ENCODE peak calls at places on chromosome 4, in four cellular contexts. W is germinal center, B is AG04450, S is HTR-8/SVneo. A is an unnamed sample.

GRCh38 chr4:172270421-172270820 is 457.2 kb downstream of the GALNTL6 start:
- DNase-seq in S (no peak), W (no peak), B (no peak), A (no peak)

GRCh38 chr4:148021706-148022105 is 289.8 kb downstream of the ARHGAP10 start:
- DNase-seq in B (no peak), W (no peak), S (no peak), A (no peak)

GRCh38 chr4:66252291-66252690 is 582.0 kb upstream of the EPHA5 start:
- DNase-seq in S (no peak), W (no peak), B (no peak), A (no peak)

GRCh38 chr4:118927976-118928375 is 39.3 kb downstream of the SYNPO2 start:
- DNase-seq in W (no peak), B (no peak), S (no peak), A (no peak)

GRCh38 chr4:173547889-173548288 is 17.9 kb upstream of the HAND2 start:
- DNase-seq in B (no peak), S (no peak), W (no peak), A (no peak)

GRCh38 chr4:28799696-28800095 is 1920.5 kb upstream of the PCDH7 start:
- DNase-seq in B (no peak), W (no peak), S (no peak), A (no peak)

GRCh38 chr4:81564025-81564424 is 92.3 kb upstream of the RASGEF1B start:
- DNase-seq in B (no peak), S (no peak), W (no peak), A (no peak)

GRCh38 chr4:71338846-71339593 is at the start of gene SLC4A4:
- DNase-seq in W (no peak), B (peak), S (no peak), A (peak)

GRCh38 chr4:6692806-6693205 is 872 bp upstream of the S100P start:
- DNase-seq in S (no peak), B (no peak), W (no peak), A (no peak)

GRCh38 chr4:170391066-170391754 is 301.5 kb upstream of the AADAT start:
- DNase-seq in S (peak), W (no peak), B (no peak), A (no peak)

GRCh38 chr4:92514632-92515031 is 210.9 kb downstream of the GRID2 start:
- DNase-seq in S (no peak), W (no peak), B (no peak), A (no peak)

GRCh38 chr4:144701683-144702233 is 55.8 kb downstream of the HHIP start:
- DNase-seq in W (no peak), S (no peak), B (no peak), A (no peak)

GRCh38 chr4:141027421-141027820 is 105.8 kb downstream of the RNF150 start:
- DNase-seq in S (no peak), B (no peak), W (no peak), A (no peak)

GRCh38 chr4:75004755-75005668 is 72.1 kb downstream of the PARM1 start:
- DNase-seq in W (no peak), S (no peak), B (no peak), A (no peak)

GRCh38 chr4:45467157-45467556 is 656.7 kb downstream of the GABRG1 start:
- DNase-seq in W (no peak), S (no peak), B (no peak), A (no peak)

GRCh38 chr4:132123870-132124623 is 1025.0 kb upstream of the PCDH10 start:
- DNase-seq in S (no peak), B (no peak), W (no peak), A (no peak)

GRCh38 chr4:71270901-71271300 is 67.9 kb upstream of the SLC4A4 start:
- DNase-seq in W (no peak), B (no peak), S (no peak), A (no peak)

GRCh38 chr4:98510757-98511517 is 147.5 kb downstream of the TSPAN5 start:
- DNase-seq in B (peak), S (no peak), W (no peak), A (no peak)

GRCh38 chr4:39846705-39847104 is 131.0 kb downstream of the PDS5A start:
- DNase-seq in S (no peak), W (no peak), B (no peak), A (no peak)

GRCh38 chr4:110309686-110310085 is 111.3 kb upstream of the ELOVL6 start:
- DNase-seq in B (no peak), W (no peak), S (no peak), A (no peak)

GRCh38 chr4:53895137-53895536 is 169.3 kb downstream of the CHIC2 start:
- DNase-seq in B (no peak), S (no peak), W (no peak), A (no peak)

GRCh38 chr4:156974264-156974663 is 2.7 kb upstream of the PDGFC start:
- DNase-seq in S (no peak), B (no peak), W (no peak), A (peak)

GRCh38 chr4:159484049-159484448 is 381.2 kb downstream of the RAPGEF2 start:
- DNase-seq in S (no peak), W (no peak), B (no peak), A (no peak)

GRCh38 chr4:55397521-55398321 is 2.0 kb downstream of the TMEM165 start:
- DNase-seq in W (no peak), B (no peak), S (no peak), A (peak)

GRCh38 chr4:82891728-82892466 is 944 bp upstream of the SEC31A start:
- DNase-seq in B (no peak), S (no peak), W (no peak), A (no peak)

GRCh38 chr4:56468097-56468422 is 643 bp downstream of the SRP72 start:
- DNase-seq in B (no peak), W (peak), S (peak), A (no peak)

GRCh38 chr4:56316011-56316650 is 71.2 kb downstream of the AASDH start:
- DNase-seq in S (no peak), W (no peak), B (no peak), A (no peak)

GRCh38 chr4:1783970-1784369 is 9.1 kb upstream of the FGFR3 start:
- DNase-seq in B (no peak), W (no peak), S (no peak), A (no peak)

GRCh38 chr4:41177016-41177415 is 37.3 kb downstream of the APBB2 start:
- DNase-seq in B (no peak), W (no peak), S (peak), A (peak)

GRCh38 chr4:185532795-185533324 is 2.4 kb downstream of the PDLIM3 start:
- DNase-seq in S (no peak), W (no peak), B (no peak), A (no peak)

GRCh38 chr4:186592961-186593586 is 37.7 kb upstream of the MTNR1A start:
- DNase-seq in B (no peak), S (no peak), W (no peak), A (no peak)

GRCh38 chr4:130192787-130193186 is 1096.8 kb downstream of the C4orf33 start:
- DNase-seq in S (no peak), W (no peak), B (no peak), A (no peak)

GRCh38 chr4:128483816-128484215 is 196.2 kb upstream of the PGRMC2 start:
- DNase-seq in W (no peak), S (no peak), B (no peak), A (no peak)

GRCh38 chr4:19348746-19349145 is 903.0 kb upstream of the SLIT2 start:
- DNase-seq in W (no peak), S (no peak), B (no peak), A (no peak)

GRCh38 chr4:72701987-72702819 is 133.2 kb upstream of the ADAMTS3 start:
- DNase-seq in S (peak), B (peak), W (peak), A (peak)

GRCh38 chr4:127856485-127857447 is 23.9 kb upstream of the PLK4 start:
- DNase-seq in B (peak), S (no peak), W (no peak), A (peak)